ENCODE peak calls at places on chromosomes 16 and 17, in four cellular contexts. B is fibroblast of mammary gland; W is activated effector memory CD4-positive, alpha-beta T cell treated with Interleukin-2 at 50 U/mL for 16 hours; Z is NCI-H2029 treated with DMSO at 0.1 percent for 48 hours. U is an unnamed sample.

GRCh38 chr17:72387969-72388368 is 267.1 kb downstream of the SOX9 start:
- DNase-seq in B (no peak), W (no peak), Z (no peak), U (peak)

GRCh38 chr16:2985457-2985856 is 5.2 kb upstream of the PKMYT1 start:
- DNase-seq in B (no peak), W (no peak), Z (no peak), U (peak)

GRCh38 chr17:82177761-82178498 is 34.7 kb downstream of the CCDC57 start:
- DNase-seq in B (no peak), W (no peak), Z (no peak), U (no peak)

GRCh38 chr16:88464447-88465318 is 11.6 kb downstream of the ZFPM1 start:
- DNase-seq in B (no peak), W (no peak), Z (no peak), U (no peak)

GRCh38 chr16:27382187-27382855 is 19.7 kb upstream of the IL21R start:
- DNase-seq in B (no peak), W (no peak), Z (no peak), U (no peak)

GRCh38 chr17:46759141-46759540 is 59.4 kb downstream of the WNT3 start:
- DNase-seq in B (no peak), W (no peak), Z (no peak), U (no peak)

GRCh38 chr17:65191805-65192740 is 54.9 kb downstream of the RGS9 start:
- DNase-seq in B (peak), W (no peak), Z (no peak), U (peak)

GRCh38 chr17:8991514-8992285 is 26.2 kb upstream of the PIK3R5 start:
- DNase-seq in B (peak), W (peak), Z (peak), U (peak)

GRCh38 chr16:56389554-56389953 is 35.8 kb downstream of the AMFR start:
- DNase-seq in B (peak), W (no peak), Z (no peak), U (peak)

GRCh38 chr17:2030779-2031163 is 818 bp downstream of the DPH1 start:
- DNase-seq in B (peak), W (no peak), Z (no peak), U (no peak)

GRCh38 chr17:57519199-57519598 is 225.9 kb downstream of the CCDC182 start:
- DNase-seq in B (no peak), W (no peak), Z (peak), U (no peak)

GRCh38 chr17:50128441-50129302 is 1.3 kb downstream of the SAMD14 start:
- DNase-seq in B (no peak), W (no peak), Z (no peak), U (no peak)

GRCh38 chr16:49952386-49952785 is 72.6 kb upstream of the CNEP1R1 start:
- DNase-seq in B (peak), W (no peak), Z (no peak), U (peak)

GRCh38 chr16:63745456-63745855 is 1376.4 kb downstream of the CDH11 start:
- DNase-seq in B (no peak), W (no peak), Z (no peak), U (no peak)

GRCh38 chr17:75693500-75694481 is 26.7 kb downstream of the SAP30BP start:
- DNase-seq in B (peak), W (no peak), Z (peak), U (peak)

GRCh38 chr17:6212766-6213165 is 142.6 kb downstream of the WSCD1 start:
- DNase-seq in B (no peak), W (no peak), Z (no peak), U (no peak)

GRCh38 chr17:27760069-27760885 is 40.1 kb downstream of the NOS2 start:
- DNase-seq in B (peak), W (peak), Z (peak), U (peak)

GRCh38 chr17:596763-597644 is 117.6 kb downstream of the VPS53 start:
- DNase-seq in B (peak), W (no peak), Z (no peak), U (peak)

GRCh38 chr16:68645494-68646388 is 631 bp downstream of the CDH3 start:
- DNase-seq in B (no peak), W (no peak), Z (no peak), U (no peak)

GRCh38 chr16:61057635-61058034 is 978.6 kb downstream of the CDH8 start:
- DNase-seq in B (no peak), W (no peak), Z (no peak), U (no peak)

GRCh38 chr16:30755955-30756780 is 5.7 kb downstream of the CFAP119 start:
- DNase-seq in B (no peak), W (no peak), Z (no peak), U (no peak)

GRCh38 chr16:54174201-54174600 is 112.4 kb downstream of the IRX3 start:
- DNase-seq in B (no peak), W (no peak), Z (no peak), U (no peak)

GRCh38 chr16:1845985-1846384 is 19.0 kb downstream of the FAHD1 start:
- DNase-seq in B (no peak), W (no peak), Z (no peak), U (no peak)

GRCh38 chr16:57675752-57676623 is 7.9 kb downstream of the ADGRG3 start:
- DNase-seq in B (peak), W (no peak), Z (no peak), U (no peak)

GRCh38 chr17:67628580-67629013 is 89.1 kb upstream of the NOL11 start:
- DNase-seq in B (peak), W (no peak), Z (no peak), U (no peak)

GRCh38 chr16:79595916-79596450 is 4.6 kb downstream of the MAF start:
- DNase-seq in B (no peak), W (no peak), Z (no peak), U (no peak)

GRCh38 chr17:44005865-44006580 is 1.6 kb downstream of the NAGS start:
- DNase-seq in B (no peak), W (peak), Z (no peak), U (no peak)

GRCh38 chr17:45123930-45124796 is 8.2 kb downstream of the PLCD3 start:
- DNase-seq in B (peak), W (peak), Z (no peak), U (peak)

GRCh38 chr17:32020943-32021617 is 13.9 kb downstream of the LRRC37B start:
- DNase-seq in B (no peak), W (no peak), Z (no peak), U (no peak)

GRCh38 chr17:32960815-32961214 is 30.8 kb upstream of the SPACA3 start:
- DNase-seq in B (peak), W (no peak), Z (no peak), U (peak)

GRCh38 chr16:86740817-86741799 is 162.8 kb downstream of the FOXL1 start:
- DNase-seq in B (peak), W (no peak), Z (no peak), U (peak)

U was measured in LHCN-M2.